ENCODE peak calls at places on chromosomes 2 and 18, in five cellular contexts. S is WTC11, X is K562, R is HepG2, E is H1. V is an unnamed sample.

GRCh38 chr2:197908940-197909339 is 104.5 kb downstream of the PLCL1 start:
- DNase-seq in S (no peak), X (no peak), R (no peak), E (no peak), V (no peak)

GRCh38 chr2:38148501-38148900 is 72.5 kb upstream of the CYP1B1 start:
- DNase-seq in S (no peak), X (no peak), R (peak), E (no peak), V (no peak)

GRCh38 chr2:163735692-163736432 is at the start of gene FIGN:
- DNase-seq in S (peak), X (no peak), R (peak), E (peak), V (no peak)

GRCh38 chr2:207394812-207395534 is 134.8 kb upstream of the CREB1 start:
- DNase-seq in S (no peak), X (peak), R (no peak), E (no peak), V (no peak)

GRCh38 chr18:29644276-29644675 is 1398.3 kb downstream of the DSC3 start:
- DNase-seq in S (no peak), X (no peak), R (no peak), E (no peak), V (no peak)

GRCh38 chr2:75608684-75609333 is 37.8 kb upstream of the MRPL19 start:
- DNase-seq in S (peak), X (peak), R (peak), E (peak), V (no peak)

GRCh38 chr2:212076456-212076855 is 462.1 kb downstream of the ERBB4 start:
- DNase-seq in S (no peak), X (no peak), R (no peak), E (no peak), V (no peak)

GRCh38 chr2:226031078-226031937 is 631.8 kb downstream of the NYAP2 start:
- DNase-seq in S (peak), X (no peak), R (peak), E (peak), V (no peak)

GRCh38 chr2:72340665-72341064 is 193.0 kb upstream of the CYP26B1 start:
- DNase-seq in S (no peak), X (no peak), R (no peak), E (no peak), V (no peak)

GRCh38 chr18:61702007-61702406 is 190.8 kb downstream of the RNF152 start:
- DNase-seq in S (no peak), X (no peak), R (no peak), E (no peak), V (no peak)

GRCh38 chr2:66984864-66985263 is 412.3 kb upstream of the ETAA1 start:
- DNase-seq in S (no peak), X (no peak), R (no peak), E (no peak), V (no peak)

GRCh38 chr2:68124321-68124720 is 33.4 kb upstream of the PNO1 start:
- DNase-seq in S (no peak), X (no peak), R (no peak), E (no peak), V (no peak)

GRCh38 chr2:53880756-53881155 is 21.0 kb upstream of the GPR75 start:
- DNase-seq in S (no peak), X (no peak), R (no peak), E (no peak), V (no peak)

GRCh38 chr2:24334245-24334633 is 26.1 kb downstream of the ITSN2 start:
- DNase-seq in S (no peak), X (no peak), R (peak), E (no peak), V (no peak)

GRCh38 chr2:71564361-71564760 is 111.0 kb downstream of the DYSF start:
- DNase-seq in S (no peak), X (no peak), R (no peak), E (no peak), V (no peak)

GRCh38 chr2:147782521-147782920 is 62.3 kb upstream of the ACVR2A start:
- DNase-seq in S (no peak), X (no peak), R (no peak), E (no peak), V (no peak)

GRCh38 chr2:46260305-46260704 is 36.9 kb upstream of the EPAS1 start:
- DNase-seq in S (no peak), X (no peak), R (no peak), E (no peak), V (no peak)
- TF ChIP-seq ATF2 in S (no peak), X (no peak), R (no peak), E (no peak), V (no peak)

GRCh38 chr2:16774091-16774490 is 108.5 kb upstream of the CYRIA start:
- DNase-seq in S (no peak), X (no peak), R (no peak), E (no peak), V (no peak)
- TF ChIP-seq ATF2 in S (no peak), X (no peak), R (no peak), E (no peak), V (no peak)

GRCh38 chr18:79424008-79424565 is 28.4 kb downstream of the NFATC1 start:
- DNase-seq in S (no peak), X (peak), R (no peak), E (no peak), V (no peak)
- TF ChIP-seq ATF2 in S (no peak), X (no peak), R (no peak), E (no peak), V (no peak)

GRCh38 chr2:171084128-171084527 is 76.6 kb downstream of the TLK1 start:
- DNase-seq in S (no peak), X (no peak), R (no peak), E (no peak), V (no peak)
- TF ChIP-seq ATF2 in S (no peak), X (no peak), R (no peak), E (no peak), V (no peak)

GRCh38 chr18:59660398-59660797 is 36.8 kb downstream of the CCBE1 start:
- DNase-seq in S (no peak), X (no peak), R (no peak), E (no peak), V (no peak)

GRCh38 chr18:59662008-59662701 is 35.1 kb downstream of the CCBE1 start:
- DNase-seq in S (no peak), X (no peak), R (no peak), E (no peak), V (no peak)

GRCh38 chr18:59657012-59657411 is 40.2 kb downstream of the CCBE1 start:
- DNase-seq in S (no peak), X (no peak), R (no peak), E (no peak), V (no peak)

GRCh38 chr18:59660976-59661743 is 36.1 kb downstream of the CCBE1 start:
- DNase-seq in S (no peak), X (no peak), R (no peak), E (no peak), V (no peak)

DNA sequence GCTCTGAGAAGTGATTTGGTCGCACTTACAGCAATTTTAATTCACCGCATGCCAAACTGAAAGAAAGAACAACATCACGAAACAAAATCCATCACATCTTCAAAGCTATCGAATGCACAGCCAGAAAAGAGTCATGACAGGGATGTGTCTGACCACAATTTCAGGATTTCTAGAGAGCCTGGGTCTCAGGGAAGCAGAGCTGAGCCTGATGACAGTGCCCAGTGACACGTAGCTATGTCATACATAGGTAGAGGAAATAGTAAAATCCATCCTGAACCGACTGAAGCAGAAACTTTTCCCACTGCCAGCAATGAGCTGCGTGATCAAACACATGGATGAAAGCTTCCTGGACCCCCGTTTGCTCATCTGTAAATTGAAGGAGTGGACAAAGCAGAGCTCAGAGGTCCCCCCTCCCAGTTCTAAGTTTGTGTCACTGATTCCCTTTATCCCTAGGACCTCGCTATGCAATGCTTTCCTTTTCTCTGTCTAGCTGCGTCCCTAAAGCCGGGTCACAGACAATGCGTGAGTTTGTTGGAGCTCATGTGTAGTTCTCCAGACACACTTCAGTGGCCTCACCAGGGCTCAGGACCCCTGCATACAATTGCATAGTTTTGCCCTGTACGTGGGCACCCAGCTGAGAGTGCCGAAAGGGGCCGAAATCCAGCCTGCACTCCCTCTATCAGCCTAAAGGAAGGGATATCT is 37.6 kb downstream of the CCBE1 start:
- DNase-seq in S (no peak), X (no peak), R (no peak), E (no peak), V (no peak)
- TF ChIP-seq ATF2 in S (no peak), X (no peak), R (no peak), E (no peak), V (no peak)

DNA sequence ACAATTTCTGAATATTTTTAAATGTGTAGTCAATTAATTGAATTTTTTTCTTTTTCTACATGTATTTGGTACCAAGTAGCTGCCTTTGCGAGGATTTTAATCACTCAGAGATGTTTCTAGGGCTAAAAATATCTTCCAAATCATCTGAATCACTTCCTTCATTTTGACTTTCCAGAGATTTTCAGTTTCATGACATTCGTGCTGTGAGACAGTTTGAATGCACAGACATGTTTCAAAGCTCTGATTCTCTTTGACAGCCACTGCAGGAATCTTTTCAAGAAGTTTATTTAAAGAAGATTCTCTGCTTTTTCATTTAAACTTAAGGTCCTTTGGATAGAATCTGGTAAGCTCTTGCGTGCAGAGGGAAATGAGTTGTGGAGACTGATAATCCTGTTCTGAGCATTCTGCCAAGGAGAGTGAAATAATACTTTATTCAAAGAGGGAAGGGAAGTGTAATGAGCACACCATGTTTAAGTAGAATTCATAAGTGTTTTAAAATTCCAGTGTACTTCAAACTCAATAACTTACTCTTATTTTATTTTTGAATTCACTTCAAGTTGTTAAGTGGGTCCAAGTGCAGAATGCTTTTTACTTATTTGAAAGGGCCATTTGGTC is 9.7 kb downstream of the CYBRD1 start:
- DNase-seq in S (no peak), X (no peak), R (no peak), E (no peak), V (no peak)
- TF ChIP-seq ATF2 in S (no peak), X (no peak), R (no peak), E (no peak), V (no peak)

DNA sequence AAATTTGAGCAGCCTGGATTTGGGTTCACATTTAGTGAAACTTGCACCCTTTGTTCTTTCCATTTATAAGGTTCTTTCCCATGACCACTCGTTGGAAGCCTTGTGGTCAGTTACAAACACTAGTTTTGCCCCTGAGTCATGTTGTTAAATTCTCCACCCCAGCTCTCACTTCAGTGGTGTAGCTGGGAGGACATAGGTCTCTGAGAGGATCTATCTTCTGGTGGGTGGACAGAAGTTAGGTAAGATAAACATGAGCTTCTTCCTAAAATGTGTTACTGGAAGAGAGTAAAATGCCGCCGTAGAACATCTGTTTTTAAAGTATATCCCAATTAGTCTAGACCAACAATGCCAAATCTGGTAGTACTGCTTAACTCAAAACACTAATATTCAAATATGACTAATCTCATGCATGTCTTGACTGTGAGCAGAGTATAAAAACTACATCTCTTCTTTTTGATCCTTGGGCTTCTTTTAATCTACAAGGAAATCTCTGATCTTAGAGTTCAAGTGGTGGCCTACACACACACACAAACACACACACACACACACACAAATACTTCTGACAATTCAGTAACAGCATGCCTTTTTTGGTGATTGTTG is 162.6 kb upstream of the FN1 start:
- DNase-seq in S (no peak), X (peak), R (no peak), E (no peak), V (no peak)
- TF ChIP-seq ATF2 in S (no peak), X (no peak), R (no peak), E (no peak), V (no peak)